ENCODE peak calls at places on chromosomes 13 and 19, in six cellular contexts. F is stimulated activated CD4-positive, alpha-beta T cell treated with anti-CD3 and anti-CD28 coated beads, Interleukin-2, amount 100 ng/mL, for 48 hours; U is D341Med; K is naive thymus-derived CD8-positive, alpha-beta T cell; I is GM04504; W is EH. Q is an unnamed sample.

GRCh38 chr13:51818771-51819511 is 15.0 kb upstream of the DHRS12 start:
- DNase-seq in F (peak), U (no peak), K (no peak), I (no peak), W (peak), Q (no peak)

GRCh38 chr19:7564866-7565265 is 29.3 kb downstream of the PNPLA6 start:
- DNase-seq in F (no peak), U (no peak), K (no peak), I (no peak), W (no peak), Q (no peak)

GRCh38 chr19:13929340-13929739 is 8.9 kb downstream of the PODNL1 start:
- DNase-seq in F (no peak), U (peak), K (no peak), I (no peak), W (no peak), Q (no peak)

GRCh38 chr13:85528578-85529215 is 270.5 kb downstream of the SLITRK6 start:
- DNase-seq in F (no peak), U (no peak), K (no peak), I (peak), W (peak), Q (no peak)

GRCh38 chr13:34748078-34748477 is 194.0 kb upstream of the NBEA start:
- DNase-seq in F (no peak), U (no peak), K (no peak), I (peak), W (no peak), Q (no peak)

GRCh38 chr19:57572415-57572947 is 6.2 kb downstream of the ZNF416 start:
- DNase-seq in F (no peak), U (no peak), K (no peak), I (no peak), W (no peak), Q (no peak)

GRCh38 chr13:50126378-50127016 is 111.3 kb downstream of the KCNRG start:
- DNase-seq in F (no peak), U (no peak), K (no peak), I (no peak), W (peak), Q (peak)

GRCh38 chr13:41458939-41459753 is 1.8 kb downstream of the RGCC start:
- DNase-seq in F (no peak), U (peak), K (no peak), I (peak), W (peak), Q (peak)

GRCh38 chr13:106468207-106468606 is 67.3 kb downstream of the EFNB2 start:
- DNase-seq in F (no peak), U (no peak), K (no peak), I (no peak), W (no peak), Q (no peak)

GRCh38 chr19:6711078-6711361 is 9.4 kb downstream of the C3 start:
- DNase-seq in F (no peak), U (no peak), K (no peak), I (no peak), W (no peak), Q (no peak)

GRCh38 chr19:42601811-42602443 is 7.2 kb upstream of the CEACAM8 start:
- DNase-seq in F (peak), U (no peak), K (no peak), I (peak), W (peak), Q (no peak)

GRCh38 chr13:65488606-65489005 is 1741.5 kb downstream of the PCDH9 start:
- DNase-seq in F (no peak), U (no peak), K (no peak), I (no peak), W (no peak), Q (no peak)

GRCh38 chr13:21259571-21260455 is 83.4 kb downstream of the MRPL57 start:
- DNase-seq in F (no peak), U (no peak), K (no peak), I (no peak), W (no peak), Q (no peak)

GRCh38 chr19:10870955-10871603 is at the start of gene CARM1:
- DNase-seq in F (peak), U (peak), K (peak), I (peak), W (peak), Q (peak)

GRCh38 chr13:94182185-94182761 is 297.2 kb downstream of the DCT start:
- DNase-seq in F (no peak), U (no peak), K (no peak), I (no peak), W (no peak), Q (no peak)

GRCh38 chr19:45884682-45885555 is 1.0 kb downstream of the IRF2BP1 start:
- DNase-seq in F (no peak), U (peak), K (no peak), I (no peak), W (no peak), Q (no peak)

GRCh38 chr19:28960586-28960985 is 252.4 kb downstream of the UQCRFS1 start:
- DNase-seq in F (no peak), U (no peak), K (no peak), I (no peak), W (peak), Q (no peak)

GRCh38 chr13:87093399-87093798 is 577.8 kb upstream of the SLITRK5 start:
- DNase-seq in F (no peak), U (no peak), K (no peak), I (no peak), W (no peak), Q (no peak)

GRCh38 chr13:25764378-25764777 is 287.4 kb downstream of the SHISA2 start:
- DNase-seq in F (no peak), U (no peak), K (no peak), I (no peak), W (no peak), Q (no peak)

GRCh38 chr13:80070024-80070703 is 270.8 kb downstream of the SPRY2 start:
- DNase-seq in F (no peak), U (no peak), K (no peak), I (no peak), W (no peak), Q (no peak)

GRCh38 chr13:65585346-65585745 is 1644.8 kb downstream of the PCDH9 start:
- DNase-seq in F (no peak), U (no peak), K (no peak), I (no peak), W (no peak), Q (no peak)

GRCh38 chr19:41350735-41351338 is 2.9 kb downstream of the TGFB1 start:
- DNase-seq in F (no peak), U (no peak), K (peak), I (no peak), W (peak), Q (no peak)

GRCh38 chr13:47396915-47397314 is 500.1 kb upstream of the HTR2A start:
- DNase-seq in F (no peak), U (no peak), K (no peak), I (no peak), W (no peak), Q (no peak)

GRCh38 chr19:12751635-12752034 is at the start of gene BEST2:
- DNase-seq in F (no peak), U (no peak), K (no peak), I (no peak), W (no peak), Q (no peak)

GRCh38 chr19:10863107-10863700 is 8.1 kb upstream of the CARM1 start:
- DNase-seq in F (no peak), U (no peak), K (no peak), I (no peak), W (peak), Q (no peak)

GRCh38 chr19:3983936-3984583 is 1.2 kb downstream of the EEF2 start:
- DNase-seq in F (no peak), U (peak), K (no peak), I (no peak), W (peak), Q (no peak)

GRCh38 chr19:46906221-46906620 is 45.4 kb downstream of the ARHGAP35 start:
- DNase-seq in F (no peak), U (no peak), K (no peak), I (no peak), W (no peak), Q (no peak)

GRCh38 chr13:79126706-79127105 is 279.3 kb downstream of the RBM26 start:
- DNase-seq in F (no peak), U (no peak), K (no peak), I (no peak), W (no peak), Q (no peak)

GRCh38 chr13:114339779-114340534 is 25.7 kb downstream of the CHAMP1 start:
- DNase-seq in F (no peak), U (peak), K (peak), I (peak), W (peak), Q (peak)

GRCh38 chr19:17112700-17113099 is 37.1 kb downstream of the MYO9B start:
- DNase-seq in F (no peak), U (no peak), K (no peak), I (no peak), W (no peak), Q (no peak)

GRCh38 chr19:35782589-35782988 is 7.2 kb downstream of the ARHGAP33 start:
- DNase-seq in F (no peak), U (no peak), K (no peak), I (no peak), W (no peak), Q (no peak)

GRCh38 chr13:80131204-80131603 is 209.7 kb downstream of the SPRY2 start:
- DNase-seq in F (no peak), U (no peak), K (no peak), I (no peak), W (peak), Q (no peak)

GRCh38 chr13:85314686-85315085 is 484.5 kb downstream of the SLITRK6 start:
- DNase-seq in F (no peak), U (peak), K (no peak), I (no peak), W (no peak), Q (no peak)

GRCh38 chr19:58279042-58279924 is 528 bp downstream of the ZNF8 start:
- DNase-seq in F (peak), U (peak), K (no peak), I (peak), W (peak), Q (peak)

GRCh38 chr19:46862504-46862835 is 1.7 kb downstream of the ARHGAP35 start:
- DNase-seq in F (no peak), U (no peak), K (no peak), I (no peak), W (peak), Q (no peak)

GRCh38 chr19:18878858-18879578 is 16.9 kb downstream of the CERS1 start:
- DNase-seq in F (no peak), U (no peak), K (no peak), I (no peak), W (no peak), Q (no peak)

GRCh38 chr19:3665681-3666544 is 34.4 kb downstream of the PIP5K1C start:
- DNase-seq in F (peak), U (peak), K (peak), I (no peak), W (peak), Q (peak)

GRCh38 chr19:41816761-41817160 is 20.4 kb downstream of the CEACAM3 start:
- DNase-seq in F (no peak), U (no peak), K (no peak), I (no peak), W (no peak), Q (no peak)

Q was measured in CD4-positive, alpha-beta memory T cell.